ENCODE peak calls at places on chromosome 20, in four cellular contexts. One of them, this sample, is unnamed.

GRCh38 chr20:39019805-39020325 is 57.7 kb downstream of the DHX35 start:
- DNase-seq in pancreas: no peak
- DNase-seq in left ventricle myocardium inferior: no peak
- DNase-seq in A549: no peak
- DNase-seq in this sample: no peak

GRCh38 chr20:21514553-21515251 is 838 bp upstream of the NKX2-2 start:
- DNase-seq in pancreas: no peak
- DNase-seq in A549: no peak
- DNase-seq in left ventricle myocardium inferior: no peak
- DNase-seq in this sample: peak; percentile 33

GRCh38 chr20:44888226-44889103 is 3.0 kb downstream of the YWHAB start:
- DNase-seq in pancreas: no peak
- DNase-seq in A549: peak; percentile 18
- DNase-seq in left ventricle myocardium inferior: no peak
- DNase-seq in this sample: no peak

GRCh38 chr20:38144608-38145093 is 20.4 kb downstream of the TGM2 start:
- DNase-seq in pancreas: no peak
- DNase-seq in A549: no peak
- DNase-seq in left ventricle myocardium inferior: no peak
- DNase-seq in this sample: no peak

GRCh38 chr20:39429716-39430115 is 467.6 kb downstream of the DHX35 start:
- DNase-seq in pancreas: no peak
- DNase-seq in left ventricle myocardium inferior: no peak
- DNase-seq in A549: peak; percentile 8
- DNase-seq in this sample: no peak

GRCh38 chr20:45020236-45020886 is 54.0 kb downstream of the STK4 start:
- DNase-seq in A549: no peak
- DNase-seq in left ventricle myocardium inferior: no peak
- DNase-seq in pancreas: no peak
- DNase-seq in this sample: no peak

GRCh38 chr20:45898285-45898684 is 7.2 kb downstream of the CTSA start:
- DNase-seq in pancreas: no peak
- DNase-seq in left ventricle myocardium inferior: no peak
- DNase-seq in A549: no peak
- DNase-seq in this sample: no peak

GRCh38 chr20:21559305-21559704 is 45.4 kb upstream of the NKX2-2 start:
- DNase-seq in left ventricle myocardium inferior: no peak
- DNase-seq in pancreas: no peak
- DNase-seq in A549: no peak
- DNase-seq in this sample: no peak

GRCh38 chr20:51731771-51732453 is 36.3 kb downstream of the ATP9A start:
- DNase-seq in A549: no peak
- DNase-seq in left ventricle myocardium inferior: no peak
- DNase-seq in pancreas: no peak
- DNase-seq in this sample: no peak

DNA sequence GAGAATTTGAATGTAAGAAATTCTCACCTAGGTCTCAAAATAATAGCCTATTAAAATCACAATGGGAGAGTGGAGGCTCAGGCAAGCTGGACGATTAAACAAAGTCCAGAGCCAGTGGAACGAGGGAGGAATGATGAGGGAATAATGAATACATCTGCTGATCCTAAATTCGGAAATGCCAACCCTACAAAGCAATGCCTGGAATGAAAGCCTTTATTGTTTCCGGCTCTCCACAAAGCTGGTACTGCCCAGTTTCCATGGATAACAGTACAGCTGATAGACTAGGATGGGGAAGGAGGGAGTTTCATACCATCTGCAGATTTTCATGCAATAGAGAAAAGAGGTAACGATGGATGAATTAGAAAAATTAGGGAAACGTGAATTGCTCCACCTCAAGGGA is 356.1 kb downstream of the CBLN4 start:
- DNase-seq in pancreas: no peak
- DNase-seq in A549: no peak
- DNase-seq in left ventricle myocardium inferior: no peak
- DNase-seq in this sample: no peak
- H3K27ac ChIP-seq in pancreas: no peak overlapping the region
- H3K27ac ChIP-seq in A549: no peak overlapping the region
- H3K27ac ChIP-seq in left ventricle myocardium inferior: no peak overlapping the region
- H3K27ac ChIP-seq in this sample: no peak overlapping the region

GRCh38 chr20:46936415-46937139 is 41.9 kb downstream of the EYA2 start:
- DNase-seq in pancreas: no peak
- DNase-seq in A549: no peak
- DNase-seq in left ventricle myocardium inferior: no peak
- DNase-seq in this sample: no peak
- H3K27ac ChIP-seq in pancreas: no peak overlapping the region
- H3K27ac ChIP-seq in A549: no peak overlapping the region
- H3K27ac ChIP-seq in left ventricle myocardium inferior: no peak overlapping the region
- H3K27ac ChIP-seq in this sample: no peak overlapping the region

DNA sequence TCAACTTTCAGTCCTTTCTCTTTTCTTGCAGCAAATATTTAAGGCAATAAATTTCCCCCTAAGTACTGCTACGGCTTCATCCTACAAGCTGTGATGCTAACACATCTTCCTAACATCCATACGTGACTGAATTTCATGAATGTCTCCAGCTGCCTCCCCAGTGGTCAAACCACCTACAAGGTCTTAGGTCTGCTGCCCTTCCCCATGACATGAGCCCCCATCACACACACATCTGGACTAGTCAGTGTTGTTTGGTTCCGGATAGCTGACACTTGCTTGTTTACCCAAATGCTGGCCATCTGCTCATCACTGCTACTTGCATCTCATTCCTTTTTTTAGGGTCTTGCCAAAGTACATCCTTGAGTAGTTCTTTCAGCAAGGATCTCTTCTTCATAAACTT is 14.6 kb downstream of the RRBP1 start:
- DNase-seq in pancreas: no peak
- DNase-seq in left ventricle myocardium inferior: no peak
- DNase-seq in A549: no peak
- DNase-seq in this sample: no peak
- H3K27ac ChIP-seq in pancreas: no peak overlapping the region
- H3K27ac ChIP-seq in left ventricle myocardium inferior: no peak overlapping the region
- H3K27ac ChIP-seq in A549: no peak overlapping the region
- H3K27ac ChIP-seq in this sample: no peak overlapping the region

GRCh38 chr20:63532449-63532971 is 4.7 kb downstream of the PTK6 start:
- DNase-seq in pancreas: no peak
- DNase-seq in left ventricle myocardium inferior: no peak
- DNase-seq in A549: no peak
- DNase-seq in this sample: peak; percentile 44

GRCh38 chr20:63534427-63534830 is 2.7 kb downstream of the PTK6 start:
- DNase-seq in pancreas: no peak
- DNase-seq in A549: no peak
- DNase-seq in left ventricle myocardium inferior: no peak
- DNase-seq in this sample: peak; percentile 43

GRCh38 chr20:63533388-63533787 is 3.8 kb downstream of the PTK6 start:
- DNase-seq in pancreas: no peak
- DNase-seq in left ventricle myocardium inferior: no peak
- DNase-seq in A549: no peak
- DNase-seq in this sample: no peak

GRCh38 chr20:63534831-63535651 is 2.1 kb downstream of the PTK6 start:
- DNase-seq in pancreas: no peak
- DNase-seq in A549: no peak
- DNase-seq in left ventricle myocardium inferior: no peak
- DNase-seq in this sample: peak; percentile 54

DNA sequence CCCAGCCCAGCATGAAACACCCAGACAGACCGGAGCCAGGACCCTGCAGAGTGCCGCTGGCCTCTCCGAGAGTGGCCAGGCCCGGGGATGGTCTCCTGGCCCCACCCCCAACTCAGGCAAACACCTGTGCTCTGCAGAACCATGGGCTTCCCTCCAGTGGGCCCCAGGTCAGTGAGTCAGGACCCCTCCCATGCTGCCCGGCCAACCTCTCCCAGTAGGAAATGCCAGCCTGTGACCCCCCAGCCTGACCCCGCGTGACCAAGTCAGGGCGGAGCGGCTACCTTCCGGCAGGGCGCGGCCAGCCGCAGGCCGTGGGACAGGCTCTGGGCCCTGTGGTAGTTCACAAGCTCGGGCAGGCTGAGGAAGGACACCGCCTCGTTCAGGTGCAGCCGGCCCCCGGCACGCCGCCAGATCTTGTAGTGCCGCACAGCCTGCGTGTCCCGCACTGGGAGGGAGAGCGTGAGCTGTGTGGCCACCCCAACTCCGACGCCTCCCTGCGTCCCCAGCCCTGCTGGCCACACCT is 3.2 kb downstream of the PTK6 start:
- DNase-seq in pancreas: peak; percentile 75
- DNase-seq in A549: no peak
- DNase-seq in left ventricle myocardium inferior: no peak
- DNase-seq in this sample: peak; percentile 81
- H3K27ac ChIP-seq in pancreas: peak overlapping the region; percentile 52
- H3K27ac ChIP-seq in A549: no peak overlapping the region
- H3K27ac ChIP-seq in left ventricle myocardium inferior: no peak overlapping the region
- H3K27ac ChIP-seq in this sample: no peak overlapping the region

DNA sequence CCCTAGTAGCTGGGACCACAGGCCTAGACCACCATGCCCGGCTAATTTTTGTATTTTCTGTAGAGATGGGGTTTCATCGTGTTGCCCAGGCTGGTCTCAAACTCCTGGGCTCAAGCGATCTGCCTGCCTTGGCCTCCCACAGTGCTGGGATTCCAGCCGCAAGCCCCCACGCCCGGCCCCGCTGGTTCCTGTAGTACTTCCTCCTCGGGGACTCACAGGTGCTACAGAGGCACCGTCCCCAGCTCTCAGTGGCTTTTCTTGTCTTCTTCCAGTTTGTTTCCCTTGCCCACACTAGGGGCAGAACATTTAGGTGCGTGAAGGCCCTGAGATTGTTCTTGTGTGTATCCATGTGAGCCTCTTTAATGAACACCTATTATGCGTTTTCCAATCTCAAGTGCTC is 773 bp upstream of the ZBP1 start:
- DNase-seq in A549: no peak
- DNase-seq in pancreas: no peak
- DNase-seq in left ventricle myocardium inferior: no peak
- DNase-seq in this sample: no peak
- H3K27ac ChIP-seq in A549: peak overlapping the region; percentile 45
- H3K27ac ChIP-seq in pancreas: no peak overlapping the region
- H3K27ac ChIP-seq in left ventricle myocardium inferior: no peak overlapping the region
- H3K27ac ChIP-seq in this sample: peak overlapping the region; percentile 73

DNA sequence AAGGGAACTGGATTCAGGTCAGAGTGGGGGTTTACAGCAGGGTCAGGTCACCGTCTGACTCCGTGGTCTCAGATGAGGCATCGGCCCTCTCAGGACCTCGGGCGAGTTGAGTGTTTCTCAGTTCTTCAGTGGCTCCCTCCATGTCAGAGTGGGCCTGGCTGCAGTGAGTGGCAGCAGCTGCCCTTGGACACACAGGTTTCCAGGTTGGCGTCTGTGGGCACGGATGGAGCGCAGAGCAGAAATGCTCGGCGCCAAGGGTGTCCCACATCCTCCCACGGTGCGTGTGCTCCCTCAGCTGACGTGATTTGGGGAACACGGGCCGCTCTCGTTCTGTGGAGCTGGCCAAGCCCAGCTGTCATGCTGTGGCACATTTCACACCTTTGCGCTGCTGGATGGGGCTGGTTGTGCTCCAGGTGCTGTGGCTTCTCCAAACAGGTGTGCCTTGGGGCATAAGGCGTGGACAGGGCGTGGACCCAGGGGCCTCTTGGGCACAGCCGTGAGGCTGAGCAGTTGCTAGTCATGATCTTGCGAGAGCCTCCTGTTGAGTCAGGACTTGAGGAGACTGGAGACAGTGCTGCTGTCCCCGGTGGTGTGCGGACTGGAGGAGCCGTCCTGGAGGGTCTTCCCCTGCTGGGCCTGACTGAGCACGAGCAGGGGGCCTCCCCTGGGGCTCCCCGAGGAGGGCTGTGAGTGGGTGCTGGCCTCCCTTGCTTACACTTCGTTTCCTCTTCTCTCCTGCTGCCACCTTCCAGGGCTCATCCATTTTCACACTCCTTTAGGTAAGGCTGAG is 9.5 kb upstream of the DNAJC5 start:
- DNase-seq in left ventricle myocardium inferior: no peak
- DNase-seq in A549: no peak
- DNase-seq in pancreas: no peak
- DNase-seq in this sample: no peak
- H3K27ac ChIP-seq in left ventricle myocardium inferior: peak overlapping the region; percentile 71
- H3K27ac ChIP-seq in A549: no peak overlapping the region
- H3K27ac ChIP-seq in pancreas: no peak overlapping the region
- H3K27ac ChIP-seq in this sample: no peak overlapping the region

GRCh38 chr20:47330933-47331708 is 25.4 kb downstream of the ZMYND8 start:
- DNase-seq in left ventricle myocardium inferior: no peak
- DNase-seq in A549: peak; percentile 87
- DNase-seq in pancreas: no peak
- DNase-seq in this sample: no peak
- H3K27ac ChIP-seq in left ventricle myocardium inferior: peak overlapping the region; percentile 81
- H3K27ac ChIP-seq in A549: peak overlapping the region; percentile 94
- H3K27ac ChIP-seq in pancreas: no peak overlapping the region
- H3K27ac ChIP-seq in this sample: peak overlapping the region; percentile 58

GRCh38 chr20:49552007-49552406 is 15.9 kb downstream of the PTGIS start:
- DNase-seq in A549: no peak
- DNase-seq in pancreas: no peak
- DNase-seq in left ventricle myocardium inferior: no peak
- DNase-seq in this sample: no peak
- H3K27ac ChIP-seq in A549: peak overlapping the region; percentile 39
- H3K27ac ChIP-seq in pancreas: no peak overlapping the region
- H3K27ac ChIP-seq in left ventricle myocardium inferior: peak overlapping the region; percentile 57
- H3K27ac ChIP-seq in this sample: no peak overlapping the region

DNA sequence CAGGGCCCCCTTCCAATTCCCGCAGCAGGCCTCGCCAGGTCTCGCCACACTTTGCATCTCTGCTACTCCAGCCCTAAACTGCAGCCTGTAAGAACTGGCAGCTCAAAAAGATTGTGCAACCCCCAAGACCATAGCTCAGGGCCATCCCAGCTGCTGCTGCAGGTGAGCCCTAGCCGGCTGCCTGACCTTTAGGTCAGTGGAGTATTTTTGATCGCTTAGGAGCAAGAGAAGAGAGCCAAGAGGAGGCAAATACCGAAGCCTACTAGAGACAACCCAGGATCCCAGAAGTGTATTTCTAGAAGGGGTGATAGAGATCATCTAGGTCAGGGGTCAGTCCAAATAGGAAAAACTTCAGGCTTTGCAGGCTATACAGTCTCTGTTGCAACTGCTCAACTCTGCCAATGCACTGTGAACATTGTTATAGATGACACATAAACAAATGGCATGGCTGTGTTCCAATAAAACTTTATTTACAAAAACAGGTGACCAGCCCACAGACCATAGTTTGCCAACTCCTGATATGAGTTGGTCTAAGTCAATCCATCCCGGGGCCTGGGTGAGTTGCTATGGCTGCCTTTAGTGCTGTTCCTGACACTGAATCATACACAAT is 138.4 kb downstream of the EYA2 start:
- DNase-seq in A549: no peak
- DNase-seq in left ventricle myocardium inferior: no peak
- DNase-seq in pancreas: no peak
- DNase-seq in this sample: no peak
- H3K27ac ChIP-seq in A549: no peak overlapping the region
- H3K27ac ChIP-seq in left ventricle myocardium inferior: no peak overlapping the region
- H3K27ac ChIP-seq in pancreas: no peak overlapping the region
- H3K27ac ChIP-seq in this sample: no peak overlapping the region

This sample was measured in lower lobe of right lung.